ENCODE peak calls at places on chromosomes 4 and X, in four cellular contexts. One of them, this sample, is unnamed.

GRCh38 chr4:187460016-187460415 is 535.6 kb upstream of the ZFP42 start:
- DNase-seq in posterior cingulate gyrus: no peak
- DNase-seq in stimulated activated CD8-positive, alpha-beta memory T cell treated with anti-CD3 and anti-CD28 coated beads, Interleukin-15, amount 100 ng/mL, for 24 hours: no peak
- DNase-seq in LoVo: no peak
- DNase-seq in this sample: no peak

GRCh38 chr4:37584530-37585060 is 101.6 kb downstream of the RELL1 start:
- DNase-seq in LoVo: no peak
- DNase-seq in posterior cingulate gyrus: no peak
- DNase-seq in stimulated activated CD8-positive, alpha-beta memory T cell treated with anti-CD3 and anti-CD28 coated beads, Interleukin-15, amount 100 ng/mL, for 24 hours: no peak
- DNase-seq in this sample: no peak

GRCh38 chr4:144782345-144782744 is 136.4 kb downstream of the HHIP start:
- DNase-seq in stimulated activated CD8-positive, alpha-beta memory T cell treated with anti-CD3 and anti-CD28 coated beads, Interleukin-15, amount 100 ng/mL, for 24 hours: no peak
- DNase-seq in posterior cingulate gyrus: no peak
- DNase-seq in LoVo: no peak
- DNase-seq in this sample: no peak

GRCh38 chrX:2846992-2847391 is 18.3 kb downstream of the GYG2 start:
- DNase-seq in stimulated activated CD8-positive, alpha-beta memory T cell treated with anti-CD3 and anti-CD28 coated beads, Interleukin-15, amount 100 ng/mL, for 24 hours: no peak
- DNase-seq in posterior cingulate gyrus: no peak
- DNase-seq in LoVo: no peak
- DNase-seq in this sample: no peak

GRCh38 chr4:160745126-160745525 is 1418.7 kb downstream of the FSTL5 start:
- DNase-seq in LoVo: no peak
- DNase-seq in stimulated activated CD8-positive, alpha-beta memory T cell treated with anti-CD3 and anti-CD28 coated beads, Interleukin-15, amount 100 ng/mL, for 24 hours: no peak
- DNase-seq in posterior cingulate gyrus: no peak
- DNase-seq in this sample: no peak

GRCh38 chr4:83556836-83557235 is 20.9 kb downstream of the GPAT3 start:
- DNase-seq in stimulated activated CD8-positive, alpha-beta memory T cell treated with anti-CD3 and anti-CD28 coated beads, Interleukin-15, amount 100 ng/mL, for 24 hours: no peak
- DNase-seq in LoVo: no peak
- DNase-seq in posterior cingulate gyrus: no peak
- DNase-seq in this sample: no peak

GRCh38 chrX:102968216-102968615 is 31.1 kb downstream of the RAB40AL start:
- DNase-seq in stimulated activated CD8-positive, alpha-beta memory T cell treated with anti-CD3 and anti-CD28 coated beads, Interleukin-15, amount 100 ng/mL, for 24 hours: no peak
- DNase-seq in LoVo: no peak
- DNase-seq in posterior cingulate gyrus: no peak
- DNase-seq in this sample: no peak

GRCh38 chr4:148926861-148927260 is 484.6 kb upstream of the NR3C2 start:
- DNase-seq in stimulated activated CD8-positive, alpha-beta memory T cell treated with anti-CD3 and anti-CD28 coated beads, Interleukin-15, amount 100 ng/mL, for 24 hours: no peak
- DNase-seq in LoVo: no peak
- DNase-seq in posterior cingulate gyrus: peak
- DNase-seq in this sample: no peak

GRCh38 chr4:177759714-177760113 is 317.5 kb upstream of the AGA start:
- DNase-seq in LoVo: no peak
- DNase-seq in posterior cingulate gyrus: no peak
- DNase-seq in stimulated activated CD8-positive, alpha-beta memory T cell treated with anti-CD3 and anti-CD28 coated beads, Interleukin-15, amount 100 ng/mL, for 24 hours: no peak
- DNase-seq in this sample: no peak

GRCh38 chr4:158020175-158020574 is 152.7 kb downstream of the GASK1B start:
- DNase-seq in LoVo: peak
- DNase-seq in stimulated activated CD8-positive, alpha-beta memory T cell treated with anti-CD3 and anti-CD28 coated beads, Interleukin-15, amount 100 ng/mL, for 24 hours: no peak
- DNase-seq in posterior cingulate gyrus: no peak
- DNase-seq in this sample: peak

GRCh38 chr4:101328063-101328602 is 19.2 kb downstream of the PPP3CA start:
- DNase-seq in posterior cingulate gyrus: no peak
- DNase-seq in stimulated activated CD8-positive, alpha-beta memory T cell treated with anti-CD3 and anti-CD28 coated beads, Interleukin-15, amount 100 ng/mL, for 24 hours: no peak
- DNase-seq in LoVo: no peak
- DNase-seq in this sample: no peak

GRCh38 chr4:25817059-25817681 is 45.6 kb downstream of the SEL1L3 start:
- DNase-seq in stimulated activated CD8-positive, alpha-beta memory T cell treated with anti-CD3 and anti-CD28 coated beads, Interleukin-15, amount 100 ng/mL, for 24 hours: no peak
- DNase-seq in posterior cingulate gyrus: no peak
- DNase-seq in LoVo: no peak
- DNase-seq in this sample: no peak

GRCh38 chr4:128525939-128526630 is 238.5 kb upstream of the PGRMC2 start:
- DNase-seq in LoVo: peak
- DNase-seq in posterior cingulate gyrus: no peak
- DNase-seq in stimulated activated CD8-positive, alpha-beta memory T cell treated with anti-CD3 and anti-CD28 coated beads, Interleukin-15, amount 100 ng/mL, for 24 hours: no peak
- DNase-seq in this sample: peak

GRCh38 chr4:10460313-10461047 is 3.3 kb upstream of the ZNF518B start:
- DNase-seq in LoVo: no peak
- DNase-seq in stimulated activated CD8-positive, alpha-beta memory T cell treated with anti-CD3 and anti-CD28 coated beads, Interleukin-15, amount 100 ng/mL, for 24 hours: no peak
- DNase-seq in posterior cingulate gyrus: no peak
- DNase-seq in this sample: no peak

GRCh38 chr4:91035276-91035675 is 908.1 kb downstream of the CCSER1 start:
- DNase-seq in posterior cingulate gyrus: no peak
- DNase-seq in LoVo: no peak
- DNase-seq in stimulated activated CD8-positive, alpha-beta memory T cell treated with anti-CD3 and anti-CD28 coated beads, Interleukin-15, amount 100 ng/mL, for 24 hours: no peak
- DNase-seq in this sample: no peak

GRCh38 chrX:129955682-129956081 is 26.8 kb upstream of the BCORL1 start:
- DNase-seq in posterior cingulate gyrus: no peak
- DNase-seq in stimulated activated CD8-positive, alpha-beta memory T cell treated with anti-CD3 and anti-CD28 coated beads, Interleukin-15, amount 100 ng/mL, for 24 hours: no peak
- DNase-seq in LoVo: no peak
- DNase-seq in this sample: no peak

GRCh38 chr4:154119317-154119716 is 330.4 kb upstream of the SFRP2 start:
- DNase-seq in posterior cingulate gyrus: no peak
- DNase-seq in stimulated activated CD8-positive, alpha-beta memory T cell treated with anti-CD3 and anti-CD28 coated beads, Interleukin-15, amount 100 ng/mL, for 24 hours: no peak
- DNase-seq in LoVo: no peak
- DNase-seq in this sample: no peak

GRCh38 chr4:83535520-83535944 is 376 bp upstream of the GPAT3 start:
- DNase-seq in posterior cingulate gyrus: peak
- DNase-seq in stimulated activated CD8-positive, alpha-beta memory T cell treated with anti-CD3 and anti-CD28 coated beads, Interleukin-15, amount 100 ng/mL, for 24 hours: no peak
- DNase-seq in LoVo: peak
- DNase-seq in this sample: peak